ENCODE peak calls at places on chromosomes 12 and 14, in eight cellular contexts. E is ovary, U is lower leg skin, G is brain microvascular endothelial cell, S is AG09319, J is retinal pigment epithelial cell, B is cardiac muscle cell, Q is OCI-LY7. P is an unnamed sample.

GRCh38 chr12:28191018-28191595 is 851 bp downstream of the CCDC91 start:
- DNase-seq in E (no peak), U (no peak), G (no peak), S (peak), J (no peak), B (no peak), Q (peak), P (no peak)

GRCh38 chr12:122668268-122668667 is 34.9 kb downstream of the HCAR2 start:
- DNase-seq in E (no peak), U (no peak), G (no peak), S (no peak), J (no peak), B (no peak), Q (no peak), P (no peak)

GRCh38 chr12:104109446-104110271 is 28.4 kb downstream of the NFYB start:
- DNase-seq in E (no peak), U (no peak), G (no peak), S (no peak), J (no peak), B (no peak), Q (no peak), P (no peak)

GRCh38 chr14:69685217-69685616 is 73.8 kb downstream of the SUSD6 start:
- DNase-seq in E (no peak), U (peak), G (no peak), S (no peak), J (no peak), B (no peak), Q (no peak), P (peak)

GRCh38 chr12:115313929-115314328 is 630.0 kb upstream of the TBX3 start:
- DNase-seq in E (no peak), U (no peak), G (peak), S (no peak), J (no peak), B (no peak), Q (no peak), P (peak)

GRCh38 chr14:93878871-93879270 is 48.3 kb upstream of the FAM181A start:
- DNase-seq in E (no peak), U (no peak), G (no peak), S (no peak), J (no peak), B (no peak), Q (no peak), P (no peak)

GRCh38 chr14:100074431-100075100 is 9.3 kb downstream of the EVL start:
- DNase-seq in E (no peak), U (no peak), G (no peak), S (no peak), J (no peak), B (no peak), Q (no peak), P (no peak)

GRCh38 chr14:46279327-46279726 is 372.3 kb downstream of the RPL10L start:
- DNase-seq in E (no peak), U (no peak), G (no peak), S (no peak), J (no peak), B (no peak), Q (no peak), P (no peak)

GRCh38 chr12:52056801-52057613 is 5.8 kb downstream of the NR4A1 start:
- DNase-seq in E (peak), U (no peak), G (no peak), S (no peak), J (no peak), B (no peak), Q (no peak), P (no peak)

GRCh38 chr12:39946361-39946948 is 159.4 kb downstream of the SLC2A13 start:
- DNase-seq in E (no peak), U (no peak), G (no peak), S (no peak), J (no peak), B (no peak), Q (no peak), P (no peak)

GRCh38 chr14:91354221-91354916 is 63.3 kb downstream of the CCDC88C start:
- DNase-seq in E (no peak), U (no peak), G (no peak), S (no peak), J (no peak), B (no peak), Q (peak), P (no peak)

GRCh38 chr12:27085654-27086053 is 3.3 kb upstream of the C12orf71 start:
- DNase-seq in E (no peak), U (no peak), G (no peak), S (no peak), J (no peak), B (no peak), Q (no peak), P (no peak)

GRCh38 chr12:57964421-57964820 is 23.1 kb downstream of the ATP23 start:
- DNase-seq in E (no peak), U (no peak), G (no peak), S (no peak), J (no peak), B (no peak), Q (no peak), P (no peak)

GRCh38 chr14:47150267-47150666 is 498.7 kb upstream of the RPL10L start:
- DNase-seq in E (no peak), U (no peak), G (no peak), S (no peak), J (no peak), B (no peak), Q (no peak), P (no peak)

GRCh38 chr12:122064780-122065588 is 13.6 kb upstream of the MLXIP start:
- DNase-seq in E (peak), U (no peak), G (peak), S (no peak), J (no peak), B (peak), Q (no peak), P (peak)

GRCh38 chr12:1660304-1661187 is 30.3 kb upstream of the ADIPOR2 start:
- DNase-seq in E (peak), U (peak), G (no peak), S (no peak), J (no peak), B (no peak), Q (no peak), P (no peak)

GRCh38 chr14:34338056-34338455 is 124.0 kb downstream of the SPTSSA start:
- DNase-seq in E (no peak), U (no peak), G (no peak), S (no peak), J (no peak), B (no peak), Q (no peak), P (no peak)

GRCh38 chr14:58955294-58955821 is 233.1 kb upstream of the DAAM1 start:
- DNase-seq in E (no peak), U (no peak), G (peak), S (no peak), J (peak), B (no peak), Q (no peak), P (no peak)

GRCh38 chr14:77124345-77125274 is 17.0 kb downstream of the ZDHHC22 start:
- DNase-seq in E (no peak), U (no peak), G (no peak), S (no peak), J (no peak), B (peak), Q (peak), P (no peak)

GRCh38 chr14:76867536-76868452 is 41.6 kb downstream of the LRRC74A start:
- DNase-seq in E (no peak), U (no peak), G (no peak), S (no peak), J (no peak), B (no peak), Q (no peak), P (no peak)

GRCh38 chr12:13538136-13538535 is 341.6 kb downstream of the EMP1 start:
- DNase-seq in E (no peak), U (no peak), G (no peak), S (no peak), J (no peak), B (no peak), Q (no peak), P (no peak)

GRCh38 chr12:47091009-47091408 is 11.2 kb upstream of the AMIGO2 start:
- DNase-seq in E (no peak), U (no peak), G (no peak), S (no peak), J (no peak), B (no peak), Q (no peak), P (no peak)

GRCh38 chr14:36820111-36820709 is 158.6 kb downstream of the PAX9 start:
- DNase-seq in E (no peak), U (no peak), G (no peak), S (no peak), J (no peak), B (no peak), Q (no peak), P (no peak)

GRCh38 chr12:106757623-106758348 is 16.7 kb upstream of the RIC8B start:
- DNase-seq in E (no peak), U (no peak), G (no peak), S (no peak), J (no peak), B (peak), Q (peak), P (no peak)

GRCh38 chr12:112214064-112214463 is 88.7 kb downstream of the TRAFD1 start:
- DNase-seq in E (no peak), U (no peak), G (no peak), S (no peak), J (no peak), B (no peak), Q (no peak), P (no peak)

GRCh38 chr14:90728951-90729350 is 87.3 kb downstream of the TTC7B start:
- DNase-seq in E (no peak), U (no peak), G (no peak), S (no peak), J (no peak), B (no peak), Q (no peak), P (no peak)

GRCh38 chr14:78227466-78228077 is 57.4 kb downstream of the NRXN3 start:
- DNase-seq in E (no peak), U (no peak), G (no peak), S (no peak), J (no peak), B (no peak), Q (no peak), P (peak)

GRCh38 chr12:119204716-119205285 is 26.1 kb downstream of the HSPB8 start:
- DNase-seq in E (no peak), U (no peak), G (no peak), S (no peak), J (no peak), B (no peak), Q (no peak), P (no peak)

GRCh38 chr14:32906672-32907071 is 32.0 kb upstream of the NPAS3 start:
- DNase-seq in E (no peak), U (no peak), G (no peak), S (no peak), J (no peak), B (no peak), Q (no peak), P (no peak)

GRCh38 chr12:108856428-108857157 is 790 bp downstream of the SSH1 start:
- DNase-seq in E (peak), U (no peak), G (peak), S (peak), J (no peak), B (peak), Q (peak), P (no peak)

GRCh38 chr14:98943907-98944306 is 328.1 kb downstream of the BCL11B start:
- DNase-seq in E (no peak), U (no peak), G (no peak), S (no peak), J (no peak), B (no peak), Q (no peak), P (no peak)

GRCh38 chr12:105920161-105920684 is 218.5 kb downstream of the NUAK1 start:
- DNase-seq in E (no peak), U (peak), G (no peak), S (no peak), J (no peak), B (peak), Q (no peak), P (no peak)

GRCh38 chr12:87667378-87667777 is 361.8 kb downstream of the C12orf50 start:
- DNase-seq in E (no peak), U (no peak), G (peak), S (peak), J (no peak), B (no peak), Q (peak), P (no peak)
- TF ChIP-seq CTCF in E (no peak), U (no peak), G (peak), S (no peak), J (peak), B (peak), Q (peak), P (peak)

GRCh38 chr12:93466625-93467350 is 526 bp upstream of the MRPL42 start:
- DNase-seq in E (peak), U (peak), G (no peak), S (no peak), J (no peak), B (no peak), Q (no peak), P (no peak)

GRCh38 chr12:93469386-93469785 is 2.1 kb downstream of the MRPL42 start:
- DNase-seq in E (no peak), U (no peak), G (no peak), S (no peak), J (no peak), B (no peak), Q (no peak), P (no peak)

GRCh38 chr12:93461503-93461902 is 5.8 kb upstream of the MRPL42 start:
- DNase-seq in E (no peak), U (no peak), G (no peak), S (no peak), J (no peak), B (no peak), Q (no peak), P (no peak)

GRCh38 chr12:93468008-93468371 is 676 bp downstream of the MRPL42 start:
- DNase-seq in E (no peak), U (no peak), G (no peak), S (no peak), J (no peak), B (no peak), Q (peak), P (no peak)

GRCh38 chr12:93467351-93468007 is at the start of gene MRPL42:
- DNase-seq in E (peak), U (peak), G (peak), S (peak), J (peak), B (peak), Q (peak), P (peak)
- TF ChIP-seq CTCF in E (peak), U (no peak), G (peak), S (peak), J (peak), B (peak), Q (peak), P (peak)

DNA sequence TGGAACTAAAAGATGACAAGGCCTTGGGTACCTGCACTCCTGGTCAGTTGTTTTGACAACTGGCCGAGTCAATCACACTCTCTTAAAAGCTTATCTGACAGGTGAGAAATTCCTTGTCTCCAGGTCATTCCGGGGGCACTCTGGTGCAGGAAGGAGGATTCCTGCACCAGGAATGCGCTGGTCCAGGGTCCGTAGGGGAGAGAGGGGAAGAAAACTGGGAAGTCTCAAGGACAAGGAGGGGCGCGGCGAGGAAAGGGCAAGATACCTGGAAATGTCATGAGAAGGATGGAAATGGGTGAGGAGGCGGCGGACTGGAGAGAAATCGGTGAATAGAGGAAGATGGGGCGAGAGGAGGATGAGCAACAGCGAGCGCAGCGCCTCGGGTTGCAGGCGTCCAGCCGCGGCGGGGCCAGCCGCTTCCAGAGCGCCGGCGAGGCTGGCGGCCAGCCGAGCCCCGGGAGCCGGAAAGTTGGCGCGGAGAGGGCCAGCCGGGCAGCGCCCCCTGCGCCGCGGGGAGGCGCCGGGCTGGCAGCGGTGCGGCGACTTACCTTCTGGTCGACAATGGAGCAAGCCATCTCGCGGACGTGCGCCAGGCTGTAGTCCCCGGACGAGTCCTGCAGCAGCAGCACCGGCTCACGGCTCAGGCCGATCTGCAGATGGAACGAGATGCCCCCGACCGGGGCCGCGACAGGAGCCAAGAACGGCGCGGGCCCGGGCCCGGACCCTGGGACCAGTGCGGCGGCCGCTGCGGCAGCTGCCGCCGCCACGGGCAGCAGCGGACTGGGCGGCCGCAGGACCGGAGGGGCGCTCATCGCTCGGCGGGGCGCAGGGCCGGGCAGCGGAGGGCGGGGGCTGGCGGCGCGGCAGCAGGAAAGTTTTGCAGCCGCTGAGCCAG is 699 bp downstream of the PRKD1 start:
- DNase-seq in E (peak), U (no peak), G (peak), S (peak), J (no peak), B (peak), Q (no peak), P (no peak)
- TF ChIP-seq CTCF in E (no peak), U (no peak), G (no peak), S (no peak), J (peak), B (peak), Q (no peak), P (peak)

GRCh38 chr12:85348779-85349178 is 68.8 kb downstream of the ALX1 start:
- DNase-seq in E (no peak), U (no peak), G (no peak), S (no peak), J (no peak), B (no peak), Q (no peak), P (no peak)

GRCh38 chr12:85350356-85350755 is 70.3 kb downstream of the ALX1 start:
- DNase-seq in E (no peak), U (no peak), G (no peak), S (no peak), J (peak), B (peak), Q (no peak), P (no peak)
- TF ChIP-seq CTCF in E (no peak), U (no peak), G (no peak), S (no peak), J (no peak), B (no peak), Q (no peak), P (no peak)

DNA sequence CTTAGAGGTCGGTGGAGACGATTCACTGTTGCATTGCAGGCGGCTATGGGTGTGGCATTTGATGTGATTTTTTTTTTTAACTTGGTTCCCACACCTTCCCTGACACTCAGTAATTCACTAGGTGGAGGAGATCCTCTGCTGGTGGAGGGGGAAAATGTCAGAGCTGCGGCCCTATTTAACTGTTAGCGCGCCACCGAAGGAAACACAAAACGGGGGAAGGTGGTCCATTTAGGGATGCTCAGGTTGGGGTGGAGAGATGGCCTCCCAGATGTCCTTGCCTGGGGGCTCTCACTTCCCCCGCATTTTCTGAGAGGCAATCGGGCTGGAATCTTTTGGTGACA is 4.3 kb upstream of the HOXC12 start:
- DNase-seq in E (no peak), U (no peak), G (no peak), S (no peak), J (no peak), B (no peak), Q (peak), P (no peak)
- TF ChIP-seq CTCF in E (no peak), U (no peak), G (no peak), S (no peak), J (no peak), B (no peak), Q (peak), P (no peak)

DNA sequence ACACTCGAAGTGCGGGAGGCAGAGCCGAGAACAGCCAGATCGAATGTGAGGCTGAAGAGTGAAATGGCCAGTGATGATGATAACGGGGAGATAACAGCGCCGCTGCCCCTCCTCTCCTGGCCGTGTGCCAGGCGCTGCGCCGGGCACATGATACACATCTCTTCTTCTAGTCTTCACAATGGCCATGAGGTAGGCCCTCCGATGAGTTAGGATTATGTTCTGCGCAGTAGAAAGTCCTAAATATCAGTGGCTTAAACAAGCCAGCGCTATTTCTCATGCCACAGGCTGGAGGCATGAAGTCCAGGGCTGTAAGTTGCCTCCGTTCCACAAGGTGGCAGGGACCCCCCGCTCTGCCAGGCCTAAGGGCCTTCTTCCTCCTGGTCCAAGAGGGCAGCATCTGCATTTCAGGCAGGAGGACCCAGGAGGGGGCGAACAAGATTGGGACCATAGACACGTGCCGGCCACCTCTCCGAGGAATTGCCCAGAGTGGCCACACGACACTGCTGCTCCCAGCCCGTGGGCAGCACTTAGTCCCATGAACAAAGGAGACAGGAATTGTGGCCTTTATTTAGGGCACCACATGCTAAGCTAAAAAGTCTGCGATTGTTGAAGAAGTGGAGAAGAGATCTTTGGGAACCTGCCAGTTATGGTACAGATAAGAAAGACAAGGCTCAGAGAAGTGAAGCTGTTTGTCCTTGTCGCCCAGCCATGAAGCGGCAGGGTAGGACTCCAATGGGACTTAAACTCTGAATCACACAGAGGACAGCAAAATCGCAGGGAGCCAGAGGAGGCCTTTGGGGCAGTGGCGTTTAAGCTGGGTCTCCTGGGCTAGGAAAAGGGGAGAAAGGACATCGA is 10.9 kb upstream of the HVCN1 start:
- DNase-seq in E (no peak), U (no peak), G (no peak), S (no peak), J (no peak), B (peak), Q (peak), P (no peak)
- TF ChIP-seq CTCF in E (no peak), U (no peak), G (no peak), S (no peak), J (no peak), B (peak), Q (peak), P (peak)